ENCODE peak calls at places on chromosomes 3 and 15, in four cellular contexts. U is right lobe of liver, C is GM12891, O is GM13977. H is an unnamed sample.

GRCh38 chr3:123584284-123584987 is 417 bp downstream of the HACD2 start:
- DNase-seq in O (no peak), U (peak), C (no peak), H (peak)

GRCh38 chr3:188927971-188928370 is 243.8 kb upstream of the TPRG1 start:
- DNase-seq in O (no peak), U (no peak), C (no peak), H (no peak)

GRCh38 chr3:101665851-101666250 is 11.1 kb downstream of the ZBTB11 start:
- DNase-seq in O (no peak), C (no peak), U (no peak), H (no peak)

GRCh38 chr15:92429378-92430066 is 35.8 kb downstream of the ST8SIA2 start:
- DNase-seq in U (no peak), O (no peak), C (no peak), H (no peak)

GRCh38 chr3:181660337-181660736 is 51.4 kb upstream of the SOX2 start:
- DNase-seq in C (no peak), U (no peak), O (no peak), H (no peak)

GRCh38 chr3:112059497-112059896 is 25.0 kb downstream of the TMPRSS7 start:
- DNase-seq in C (no peak), U (no peak), O (no peak), H (no peak)

GRCh38 chr3:59773970-59774369 is 724.1 kb upstream of the CFAP20DC start:
- DNase-seq in O (no peak), C (no peak), U (no peak), H (no peak)

GRCh38 chr3:194134231-194134756 is 1.7 kb upstream of the HES1 start:
- DNase-seq in O (peak), U (peak), C (no peak), H (peak)

GRCh38 chr3:37558580-37558979 is 303.1 kb upstream of the CTDSPL start:
- DNase-seq in O (no peak), U (no peak), C (no peak), H (no peak)